ENCODE peak calls at places on chromosomes 12 and 14, in ten cellular contexts. One of them, this sample, is unnamed.

GRCh38 chr12:119788783-119789182 is 88.3 kb downstream of the CIT start:
- DNase-seq in IMR-90: peak
- DNase-seq in EH: peak
- DNase-seq in activated CD4-positive, CD25-positive, alpha-beta regulatory T cell: no peak
- DNase-seq in cerebellum: no peak
- DNase-seq in A172: peak
- DNase-seq in T-helper 2 cell treated with Interferon-gamma antibody and Interleukin-4, amounts not matched to agents 5 μg/mL and 100 μg/mL, for 36 hours: no peak
- DNase-seq in activated CD4-positive, alpha-beta T cell treated with anti-CD3 and anti-CD28 coated beads for 24 hours: no peak
- DNase-seq in NCI-H1105 treated with DMSO at 0.1 percent for 48 hours: no peak
- DNase-seq in GM12878: no peak
- DNase-seq in this sample: no peak

GRCh38 chr14:77872971-77873370 is 73.1 kb downstream of the ADCK1 start:
- DNase-seq in IMR-90: no peak
- DNase-seq in EH: no peak
- DNase-seq in activated CD4-positive, CD25-positive, alpha-beta regulatory T cell: no peak
- DNase-seq in cerebellum: no peak
- DNase-seq in A172: no peak
- DNase-seq in T-helper 2 cell treated with Interferon-gamma antibody and Interleukin-4, amounts not matched to agents 5 μg/mL and 100 μg/mL, for 36 hours: no peak
- DNase-seq in activated CD4-positive, alpha-beta T cell treated with anti-CD3 and anti-CD28 coated beads for 24 hours: no peak
- DNase-seq in NCI-H1105 treated with DMSO at 0.1 percent for 48 hours: peak
- DNase-seq in GM12878: no peak
- DNase-seq in this sample: no peak

GRCh38 chr14:58426819-58427288 is 477 bp downstream of the TIMM9 start:
- DNase-seq in IMR-90: peak
- DNase-seq in EH: peak
- DNase-seq in activated CD4-positive, CD25-positive, alpha-beta regulatory T cell: peak
- DNase-seq in cerebellum: peak
- DNase-seq in A172: peak
- DNase-seq in T-helper 2 cell treated with Interferon-gamma antibody and Interleukin-4, amounts not matched to agents 5 μg/mL and 100 μg/mL, for 36 hours: peak
- DNase-seq in activated CD4-positive, alpha-beta T cell treated with anti-CD3 and anti-CD28 coated beads for 24 hours: peak
- DNase-seq in NCI-H1105 treated with DMSO at 0.1 percent for 48 hours: peak
- DNase-seq in GM12878: no peak
- DNase-seq in this sample: peak

GRCh38 chr14:78972440-78972839 is 802.3 kb downstream of the NRXN3 start:
- DNase-seq in IMR-90: no peak
- DNase-seq in EH: no peak
- DNase-seq in activated CD4-positive, CD25-positive, alpha-beta regulatory T cell: no peak
- DNase-seq in cerebellum: no peak
- DNase-seq in A172: no peak
- DNase-seq in T-helper 2 cell treated with Interferon-gamma antibody and Interleukin-4, amounts not matched to agents 5 μg/mL and 100 μg/mL, for 36 hours: no peak
- DNase-seq in activated CD4-positive, alpha-beta T cell treated with anti-CD3 and anti-CD28 coated beads for 24 hours: no peak
- DNase-seq in NCI-H1105 treated with DMSO at 0.1 percent for 48 hours: no peak
- DNase-seq in GM12878: no peak
- DNase-seq in this sample: no peak

GRCh38 chr14:102544745-102545460 is 35.3 kb upstream of the ANKRD9 start:
- DNase-seq in IMR-90: no peak
- DNase-seq in EH: no peak
- DNase-seq in activated CD4-positive, CD25-positive, alpha-beta regulatory T cell: no peak
- DNase-seq in cerebellum: no peak
- DNase-seq in A172: no peak
- DNase-seq in T-helper 2 cell treated with Interferon-gamma antibody and Interleukin-4, amounts not matched to agents 5 μg/mL and 100 μg/mL, for 36 hours: peak
- DNase-seq in activated CD4-positive, alpha-beta T cell treated with anti-CD3 and anti-CD28 coated beads for 24 hours: no peak
- DNase-seq in NCI-H1105 treated with DMSO at 0.1 percent for 48 hours: no peak
- DNase-seq in GM12878: no peak
- DNase-seq in this sample: no peak

GRCh38 chr14:62329427-62329826 is 567.2 kb downstream of the SNAPC1 start:
- DNase-seq in IMR-90: peak
- DNase-seq in EH: peak
- DNase-seq in activated CD4-positive, CD25-positive, alpha-beta regulatory T cell: no peak
- DNase-seq in cerebellum: no peak
- DNase-seq in A172: peak
- DNase-seq in T-helper 2 cell treated with Interferon-gamma antibody and Interleukin-4, amounts not matched to agents 5 μg/mL and 100 μg/mL, for 36 hours: no peak
- DNase-seq in activated CD4-positive, alpha-beta T cell treated with anti-CD3 and anti-CD28 coated beads for 24 hours: no peak
- DNase-seq in NCI-H1105 treated with DMSO at 0.1 percent for 48 hours: no peak
- DNase-seq in GM12878: no peak
- DNase-seq in this sample: no peak

GRCh38 chr12:69524755-69525509 is 54.7 kb downstream of the FRS2 start:
- DNase-seq in IMR-90: peak
- DNase-seq in EH: peak
- DNase-seq in activated CD4-positive, CD25-positive, alpha-beta regulatory T cell: no peak
- DNase-seq in cerebellum: no peak
- DNase-seq in A172: no peak
- DNase-seq in T-helper 2 cell treated with Interferon-gamma antibody and Interleukin-4, amounts not matched to agents 5 μg/mL and 100 μg/mL, for 36 hours: no peak
- DNase-seq in activated CD4-positive, alpha-beta T cell treated with anti-CD3 and anti-CD28 coated beads for 24 hours: no peak
- DNase-seq in NCI-H1105 treated with DMSO at 0.1 percent for 48 hours: no peak
- DNase-seq in GM12878: no peak
- DNase-seq in this sample: no peak

GRCh38 chr14:31297701-31298344 is 90.2 kb upstream of the HECTD1 start:
- DNase-seq in IMR-90: peak
- DNase-seq in EH: peak
- DNase-seq in activated CD4-positive, CD25-positive, alpha-beta regulatory T cell: no peak
- DNase-seq in cerebellum: no peak
- DNase-seq in A172: no peak
- DNase-seq in T-helper 2 cell treated with Interferon-gamma antibody and Interleukin-4, amounts not matched to agents 5 μg/mL and 100 μg/mL, for 36 hours: no peak
- DNase-seq in activated CD4-positive, alpha-beta T cell treated with anti-CD3 and anti-CD28 coated beads for 24 hours: no peak
- DNase-seq in NCI-H1105 treated with DMSO at 0.1 percent for 48 hours: no peak
- DNase-seq in GM12878: no peak
- DNase-seq in this sample: peak

GRCh38 chr12:43208221-43208620 is 343.8 kb downstream of the ADAMTS20 start:
- DNase-seq in IMR-90: no peak
- DNase-seq in EH: no peak
- DNase-seq in activated CD4-positive, CD25-positive, alpha-beta regulatory T cell: no peak
- DNase-seq in cerebellum: no peak
- DNase-seq in A172: no peak
- DNase-seq in T-helper 2 cell treated with Interferon-gamma antibody and Interleukin-4, amounts not matched to agents 5 μg/mL and 100 μg/mL, for 36 hours: no peak
- DNase-seq in activated CD4-positive, alpha-beta T cell treated with anti-CD3 and anti-CD28 coated beads for 24 hours: no peak
- DNase-seq in NCI-H1105 treated with DMSO at 0.1 percent for 48 hours: no peak
- DNase-seq in GM12878: no peak
- DNase-seq in this sample: no peak

GRCh38 chr12:24109381-24110039 is 160.0 kb upstream of the SOX5 start:
- DNase-seq in IMR-90: peak
- DNase-seq in EH: peak
- DNase-seq in activated CD4-positive, CD25-positive, alpha-beta regulatory T cell: no peak
- DNase-seq in cerebellum: no peak
- DNase-seq in A172: no peak
- DNase-seq in T-helper 2 cell treated with Interferon-gamma antibody and Interleukin-4, amounts not matched to agents 5 μg/mL and 100 μg/mL, for 36 hours: no peak
- DNase-seq in activated CD4-positive, alpha-beta T cell treated with anti-CD3 and anti-CD28 coated beads for 24 hours: no peak
- DNase-seq in NCI-H1105 treated with DMSO at 0.1 percent for 48 hours: peak
- DNase-seq in GM12878: peak
- DNase-seq in this sample: peak

GRCh38 chr14:85342858-85343607 is 186.9 kb upstream of the FLRT2 start:
- DNase-seq in IMR-90: no peak
- DNase-seq in EH: no peak
- DNase-seq in activated CD4-positive, CD25-positive, alpha-beta regulatory T cell: no peak
- DNase-seq in cerebellum: no peak
- DNase-seq in A172: no peak
- DNase-seq in T-helper 2 cell treated with Interferon-gamma antibody and Interleukin-4, amounts not matched to agents 5 μg/mL and 100 μg/mL, for 36 hours: no peak
- DNase-seq in activated CD4-positive, alpha-beta T cell treated with anti-CD3 and anti-CD28 coated beads for 24 hours: no peak
- DNase-seq in NCI-H1105 treated with DMSO at 0.1 percent for 48 hours: no peak
- DNase-seq in GM12878: no peak
- DNase-seq in this sample: no peak

GRCh38 chr12:132066345-132066685 is 77.8 kb downstream of the DDX51 start:
- DNase-seq in IMR-90: no peak
- DNase-seq in EH: no peak
- DNase-seq in activated CD4-positive, CD25-positive, alpha-beta regulatory T cell: no peak
- DNase-seq in cerebellum: no peak
- DNase-seq in A172: no peak
- DNase-seq in T-helper 2 cell treated with Interferon-gamma antibody and Interleukin-4, amounts not matched to agents 5 μg/mL and 100 μg/mL, for 36 hours: peak
- DNase-seq in activated CD4-positive, alpha-beta T cell treated with anti-CD3 and anti-CD28 coated beads for 24 hours: peak
- DNase-seq in NCI-H1105 treated with DMSO at 0.1 percent for 48 hours: no peak
- DNase-seq in GM12878: peak
- DNase-seq in this sample: no peak

GRCh38 chr14:65502676-65503124 is 90.2 kb downstream of the FUT8 start:
- DNase-seq in IMR-90: peak
- DNase-seq in EH: peak
- DNase-seq in activated CD4-positive, CD25-positive, alpha-beta regulatory T cell: no peak
- DNase-seq in cerebellum: no peak
- DNase-seq in A172: peak
- DNase-seq in T-helper 2 cell treated with Interferon-gamma antibody and Interleukin-4, amounts not matched to agents 5 μg/mL and 100 μg/mL, for 36 hours: no peak
- DNase-seq in activated CD4-positive, alpha-beta T cell treated with anti-CD3 and anti-CD28 coated beads for 24 hours: no peak
- DNase-seq in NCI-H1105 treated with DMSO at 0.1 percent for 48 hours: peak
- DNase-seq in GM12878: peak
- DNase-seq in this sample: no peak

GRCh38 chr12:49961993-49962764 is 507 bp downstream of the AQP5 start:
- DNase-seq in IMR-90: no peak
- DNase-seq in EH: no peak
- DNase-seq in activated CD4-positive, CD25-positive, alpha-beta regulatory T cell: no peak
- DNase-seq in cerebellum: no peak
- DNase-seq in A172: no peak
- DNase-seq in T-helper 2 cell treated with Interferon-gamma antibody and Interleukin-4, amounts not matched to agents 5 μg/mL and 100 μg/mL, for 36 hours: no peak
- DNase-seq in activated CD4-positive, alpha-beta T cell treated with anti-CD3 and anti-CD28 coated beads for 24 hours: no peak
- DNase-seq in NCI-H1105 treated with DMSO at 0.1 percent for 48 hours: no peak
- DNase-seq in GM12878: no peak
- DNase-seq in this sample: no peak

GRCh38 chr12:13661005-13661887 is 320.2 kb downstream of the GRIN2B start:
- DNase-seq in IMR-90: peak
- DNase-seq in EH: peak
- DNase-seq in activated CD4-positive, CD25-positive, alpha-beta regulatory T cell: peak
- DNase-seq in cerebellum: peak
- DNase-seq in A172: peak
- DNase-seq in T-helper 2 cell treated with Interferon-gamma antibody and Interleukin-4, amounts not matched to agents 5 μg/mL and 100 μg/mL, for 36 hours: no peak
- DNase-seq in activated CD4-positive, alpha-beta T cell treated with anti-CD3 and anti-CD28 coated beads for 24 hours: peak
- DNase-seq in NCI-H1105 treated with DMSO at 0.1 percent for 48 hours: peak
- DNase-seq in GM12878: peak
- DNase-seq in this sample: no peak

GRCh38 chr14:51236314-51236713 is 3.7 kb upstream of the TMX1 start:
- DNase-seq in IMR-90: peak
- DNase-seq in EH: peak
- DNase-seq in activated CD4-positive, CD25-positive, alpha-beta regulatory T cell: no peak
- DNase-seq in cerebellum: no peak
- DNase-seq in A172: no peak
- DNase-seq in T-helper 2 cell treated with Interferon-gamma antibody and Interleukin-4, amounts not matched to agents 5 μg/mL and 100 μg/mL, for 36 hours: no peak
- DNase-seq in activated CD4-positive, alpha-beta T cell treated with anti-CD3 and anti-CD28 coated beads for 24 hours: no peak
- DNase-seq in NCI-H1105 treated with DMSO at 0.1 percent for 48 hours: no peak
- DNase-seq in GM12878: no peak
- DNase-seq in this sample: no peak

GRCh38 chr12:32265920-32266319 is 133.4 kb upstream of the FGD4 start:
- DNase-seq in IMR-90: no peak
- DNase-seq in EH: peak
- DNase-seq in activated CD4-positive, CD25-positive, alpha-beta regulatory T cell: no peak
- DNase-seq in cerebellum: no peak
- DNase-seq in A172: no peak
- DNase-seq in T-helper 2 cell treated with Interferon-gamma antibody and Interleukin-4, amounts not matched to agents 5 μg/mL and 100 μg/mL, for 36 hours: no peak
- DNase-seq in activated CD4-positive, alpha-beta T cell treated with anti-CD3 and anti-CD28 coated beads for 24 hours: no peak
- DNase-seq in NCI-H1105 treated with DMSO at 0.1 percent for 48 hours: no peak
- DNase-seq in GM12878: no peak
- DNase-seq in this sample: no peak

GRCh38 chr12:3770891-3771290 is 18.0 kb upstream of the CRACR2A start:
- DNase-seq in IMR-90: peak
- DNase-seq in EH: peak
- DNase-seq in activated CD4-positive, CD25-positive, alpha-beta regulatory T cell: no peak
- DNase-seq in cerebellum: no peak
- DNase-seq in A172: peak
- DNase-seq in T-helper 2 cell treated with Interferon-gamma antibody and Interleukin-4, amounts not matched to agents 5 μg/mL and 100 μg/mL, for 36 hours: no peak
- DNase-seq in activated CD4-positive, alpha-beta T cell treated with anti-CD3 and anti-CD28 coated beads for 24 hours: no peak
- DNase-seq in NCI-H1105 treated with DMSO at 0.1 percent for 48 hours: no peak
- DNase-seq in GM12878: no peak
- DNase-seq in this sample: no peak

GRCh38 chr14:43479751-43480150 is 1027.3 kb downstream of the FSCB start:
- DNase-seq in IMR-90: no peak
- DNase-seq in EH: no peak
- DNase-seq in activated CD4-positive, CD25-positive, alpha-beta regulatory T cell: no peak
- DNase-seq in cerebellum: no peak
- DNase-seq in A172: no peak
- DNase-seq in T-helper 2 cell treated with Interferon-gamma antibody and Interleukin-4, amounts not matched to agents 5 μg/mL and 100 μg/mL, for 36 hours: no peak
- DNase-seq in activated CD4-positive, alpha-beta T cell treated with anti-CD3 and anti-CD28 coated beads for 24 hours: no peak
- DNase-seq in NCI-H1105 treated with DMSO at 0.1 percent for 48 hours: peak
- DNase-seq in GM12878: no peak
- DNase-seq in this sample: no peak

GRCh38 chr12:13454991-13455696 is 258.6 kb downstream of the EMP1 start:
- DNase-seq in IMR-90: no peak
- DNase-seq in EH: no peak
- DNase-seq in activated CD4-positive, CD25-positive, alpha-beta regulatory T cell: no peak
- DNase-seq in cerebellum: no peak
- DNase-seq in A172: no peak
- DNase-seq in T-helper 2 cell treated with Interferon-gamma antibody and Interleukin-4, amounts not matched to agents 5 μg/mL and 100 μg/mL, for 36 hours: no peak
- DNase-seq in activated CD4-positive, alpha-beta T cell treated with anti-CD3 and anti-CD28 coated beads for 24 hours: no peak
- DNase-seq in NCI-H1105 treated with DMSO at 0.1 percent for 48 hours: no peak
- DNase-seq in GM12878: no peak
- DNase-seq in this sample: no peak

GRCh38 chr14:95048771-95049312 is 108.5 kb downstream of the DICER1 start:
- DNase-seq in IMR-90: no peak
- DNase-seq in EH: no peak
- DNase-seq in activated CD4-positive, CD25-positive, alpha-beta regulatory T cell: no peak
- DNase-seq in cerebellum: no peak
- DNase-seq in A172: no peak
- DNase-seq in T-helper 2 cell treated with Interferon-gamma antibody and Interleukin-4, amounts not matched to agents 5 μg/mL and 100 μg/mL, for 36 hours: no peak
- DNase-seq in activated CD4-positive, alpha-beta T cell treated with anti-CD3 and anti-CD28 coated beads for 24 hours: no peak
- DNase-seq in NCI-H1105 treated with DMSO at 0.1 percent for 48 hours: no peak
- DNase-seq in GM12878: no peak
- DNase-seq in this sample: no peak

GRCh38 chr14:104980601-104981531 is 2.7 kb upstream of the AHNAK2 start:
- DNase-seq in IMR-90: no peak
- DNase-seq in EH: no peak
- DNase-seq in activated CD4-positive, CD25-positive, alpha-beta regulatory T cell: no peak
- DNase-seq in cerebellum: no peak
- DNase-seq in A172: no peak
- DNase-seq in T-helper 2 cell treated with Interferon-gamma antibody and Interleukin-4, amounts not matched to agents 5 μg/mL and 100 μg/mL, for 36 hours: no peak
- DNase-seq in activated CD4-positive, alpha-beta T cell treated with anti-CD3 and anti-CD28 coated beads for 24 hours: no peak
- DNase-seq in NCI-H1105 treated with DMSO at 0.1 percent for 48 hours: no peak
- DNase-seq in GM12878: no peak
- DNase-seq in this sample: no peak

GRCh38 chr12:81815611-81816010 is 56.5 kb upstream of the PPFIA2 start:
- DNase-seq in IMR-90: no peak
- DNase-seq in EH: no peak
- DNase-seq in activated CD4-positive, CD25-positive, alpha-beta regulatory T cell: no peak
- DNase-seq in cerebellum: no peak
- DNase-seq in A172: no peak
- DNase-seq in T-helper 2 cell treated with Interferon-gamma antibody and Interleukin-4, amounts not matched to agents 5 μg/mL and 100 μg/mL, for 36 hours: no peak
- DNase-seq in activated CD4-positive, alpha-beta T cell treated with anti-CD3 and anti-CD28 coated beads for 24 hours: no peak
- DNase-seq in NCI-H1105 treated with DMSO at 0.1 percent for 48 hours: no peak
- DNase-seq in GM12878: no peak
- DNase-seq in this sample: no peak

GRCh38 chr14:85531594-85532391 is 1.8 kb downstream of the FLRT2 start:
- DNase-seq in IMR-90: peak
- DNase-seq in EH: peak
- DNase-seq in activated CD4-positive, CD25-positive, alpha-beta regulatory T cell: no peak
- DNase-seq in cerebellum: no peak
- DNase-seq in A172: peak
- DNase-seq in T-helper 2 cell treated with Interferon-gamma antibody and Interleukin-4, amounts not matched to agents 5 μg/mL and 100 μg/mL, for 36 hours: no peak
- DNase-seq in activated CD4-positive, alpha-beta T cell treated with anti-CD3 and anti-CD28 coated beads for 24 hours: no peak
- DNase-seq in NCI-H1105 treated with DMSO at 0.1 percent for 48 hours: no peak
- DNase-seq in GM12878: no peak
- DNase-seq in this sample: no peak

GRCh38 chr14:105385322-105385637 is 13.1 kb upstream of the TEX22 start:
- DNase-seq in IMR-90: no peak
- DNase-seq in EH: no peak
- DNase-seq in activated CD4-positive, CD25-positive, alpha-beta regulatory T cell: no peak
- DNase-seq in cerebellum: no peak
- DNase-seq in A172: no peak
- DNase-seq in T-helper 2 cell treated with Interferon-gamma antibody and Interleukin-4, amounts not matched to agents 5 μg/mL and 100 μg/mL, for 36 hours: no peak
- DNase-seq in activated CD4-positive, alpha-beta T cell treated with anti-CD3 and anti-CD28 coated beads for 24 hours: no peak
- DNase-seq in NCI-H1105 treated with DMSO at 0.1 percent for 48 hours: no peak
- DNase-seq in GM12878: no peak
- DNase-seq in this sample: no peak

GRCh38 chr12:89838846-89839245 is 130.2 kb upstream of the ATP2B1 start:
- DNase-seq in IMR-90: no peak
- DNase-seq in EH: no peak
- DNase-seq in activated CD4-positive, CD25-positive, alpha-beta regulatory T cell: no peak
- DNase-seq in cerebellum: no peak
- DNase-seq in A172: no peak
- DNase-seq in T-helper 2 cell treated with Interferon-gamma antibody and Interleukin-4, amounts not matched to agents 5 μg/mL and 100 μg/mL, for 36 hours: no peak
- DNase-seq in activated CD4-positive, alpha-beta T cell treated with anti-CD3 and anti-CD28 coated beads for 24 hours: no peak
- DNase-seq in NCI-H1105 treated with DMSO at 0.1 percent for 48 hours: no peak
- DNase-seq in GM12878: no peak
- DNase-seq in this sample: no peak

GRCh38 chr14:105165134-105165704 is 3.4 kb downstream of the JAG2 start:
- DNase-seq in IMR-90: no peak
- DNase-seq in EH: no peak
- DNase-seq in activated CD4-positive, CD25-positive, alpha-beta regulatory T cell: no peak
- DNase-seq in cerebellum: no peak
- DNase-seq in A172: no peak
- DNase-seq in T-helper 2 cell treated with Interferon-gamma antibody and Interleukin-4, amounts not matched to agents 5 μg/mL and 100 μg/mL, for 36 hours: no peak
- DNase-seq in activated CD4-positive, alpha-beta T cell treated with anti-CD3 and anti-CD28 coated beads for 24 hours: no peak
- DNase-seq in NCI-H1105 treated with DMSO at 0.1 percent for 48 hours: peak
- DNase-seq in GM12878: no peak
- DNase-seq in this sample: no peak

GRCh38 chr14:105863296-105864108 is 337.1 kb downstream of the TMEM121 start:
- DNase-seq in IMR-90: no peak
- DNase-seq in EH: no peak
- DNase-seq in activated CD4-positive, CD25-positive, alpha-beta regulatory T cell: no peak
- DNase-seq in cerebellum: no peak
- DNase-seq in A172: no peak
- DNase-seq in T-helper 2 cell treated with Interferon-gamma antibody and Interleukin-4, amounts not matched to agents 5 μg/mL and 100 μg/mL, for 36 hours: no peak
- DNase-seq in activated CD4-positive, alpha-beta T cell treated with anti-CD3 and anti-CD28 coated beads for 24 hours: no peak
- DNase-seq in NCI-H1105 treated with DMSO at 0.1 percent for 48 hours: no peak
- DNase-seq in GM12878: no peak
- DNase-seq in this sample: no peak

This sample was measured in GM12892.